ENCODE peak calls at places on chromosomes 4 and X, in ten cellular contexts. H is BE2C, R is mesendoderm, Z is IMR-90, I is endodermal cell, C is ovary, Y is heart left ventricle, X is MM.1S, O is right lobe of liver, K is left ventricle myocardium inferior. E is an unnamed sample. For H3K4me1, the result is how much of the 10 kb centered on the place peaks cover.

GRCh38 chr4:19748911-19749473 is 502.7 kb upstream of the SLIT2 start:
- DNase-seq in Y (no peak), K (no peak), Z (peak), I (no peak), C (no peak), X (no peak), H (no peak), O (no peak), R (no peak), E (no peak)

GRCh38 chr4:170030121-170030520 is 3.9 kb upstream of the MFAP3L start:
- DNase-seq in X (no peak), H (no peak), C (no peak), Z (no peak), K (no peak), I (no peak), Y (no peak), O (no peak), R (no peak), E (no peak)

GRCh38 chrX:17859609-17860178 is 1.4 kb downstream of the RAI2 start:
- DNase-seq in Z (no peak), X (no peak), K (no peak), I (peak), H (no peak), R (peak), O (no peak), C (peak), Y (no peak), E (no peak)

GRCh38 chrX:48831136-48831908 is 4.1 kb downstream of the PCSK1N start:
- DNase-seq in H (no peak), Z (no peak), K (no peak), C (no peak), O (no peak), X (no peak), R (no peak), Y (no peak), I (peak), E (no peak)

GRCh38 chr4:41745292-41746024 is 3.1 kb downstream of the PHOX2B start:
- DNase-seq in R (peak), H (peak), K (no peak), O (no peak), I (peak), X (no peak), C (no peak), Z (no peak), Y (no peak), E (no peak)

GRCh38 chrX:55867254-55867653 is 149.7 kb downstream of the RRAGB start:
- DNase-seq in Y (no peak), O (no peak), Z (peak), R (no peak), X (peak), H (no peak), C (no peak), K (no peak), I (no peak), E (no peak)

GRCh38 chrX:1673337-1673736 is 58.5 kb downstream of the ASMT start:
- DNase-seq in X (peak), R (peak), K (no peak), C (no peak), Y (no peak), H (no peak), O (no peak), Z (no peak), I (peak), E (peak)

GRCh38 chrX:37759878-37760418 is 19.9 kb upstream of the CYBB start:
- DNase-seq in Y (no peak), K (no peak), C (no peak), Z (no peak), I (no peak), H (no peak), X (no peak), R (no peak), O (no peak), E (no peak)

GRCh38 chr4:151957163-151957562 is 196.4 kb upstream of the GATB start:
- DNase-seq in X (no peak), H (no peak), Y (no peak), Z (no peak), R (peak), O (no peak), K (no peak), I (peak), C (no peak), E (no peak)

GRCh38 chr4:7359302-7360063 is 75.2 kb downstream of the PSAPL1 start:
- DNase-seq in H (no peak), O (no peak), Y (no peak), R (no peak), K (no peak), Z (no peak), I (no peak), C (peak), X (no peak), E (no peak)

GRCh38 chrX:11337292-11338009 is 44.2 kb downstream of the AMELX start:
- DNase-seq in Y (no peak), K (no peak), C (no peak), H (no peak), Z (no peak), O (no peak), I (no peak), X (no peak), R (no peak), E (no peak)

GRCh38 chr4:80125252-80126177 is 52.5 kb upstream of the ANTXR2 start:
- DNase-seq in O (no peak), R (peak), C (no peak), X (peak), H (no peak), Z (peak), Y (no peak), I (peak), K (no peak), E (peak)

GRCh38 chr4:182263562-182263961 is 20.4 kb downstream of the TENM3 start:
- DNase-seq in Y (no peak), O (no peak), I (no peak), H (no peak), R (no peak), Z (no peak), C (no peak), X (no peak), K (no peak), E (no peak)

GRCh38 chr4:77922158-77923094 is 59.8 kb downstream of the MRPL1 start:
- DNase-seq in C (no peak), H (no peak), Y (no peak), R (no peak), I (no peak), X (no peak), Z (peak), O (no peak), K (no peak), E (no peak)

GRCh38 chr4:152166567-152166966 is 369.3 kb downstream of the FBXW7 start:
- DNase-seq in Y (no peak), O (no peak), C (no peak), K (no peak), Z (no peak), H (no peak), I (peak), R (peak), X (no peak), E (no peak)

GRCh38 chrX:24149346-24150050 is at the start of gene ZFX:
- DNase-seq in X (peak), H (peak), K (peak), C (peak), I (peak), Y (peak), O (peak), R (peak), Z (peak), E (no peak)

GRCh38 chr4:118280501-118281218 is 72.1 kb downstream of the PRSS12 start:
- DNase-seq in H (peak), Z (peak), Y (no peak), R (peak), O (no peak), I (peak), C (no peak), X (peak), K (no peak), E (peak)

GRCh38 chrX:2699959-2700358 is 8.9 kb downstream of the CD99 start:
- DNase-seq in Z (no peak), O (no peak), H (no peak), K (no peak), I (no peak), C (no peak), X (no peak), Y (peak), R (no peak), E (no peak)

GRCh38 chrX:2696698-2697215 is 5.7 kb downstream of the CD99 start:
- DNase-seq in O (no peak), H (no peak), Y (peak), K (no peak), X (no peak), C (no peak), I (no peak), Z (peak), R (no peak), E (no peak)

GRCh38 chrX:2698604-2699003 is 7.5 kb downstream of the CD99 start:
- DNase-seq in H (no peak), X (no peak), O (no peak), C (no peak), Y (peak), I (no peak), Z (no peak), K (no peak), R (no peak), E (no peak)

GRCh38 chrX:2697306-2697705 is 6.2 kb downstream of the CD99 start:
- DNase-seq in Y (peak), O (no peak), Z (no peak), K (no peak), X (no peak), C (no peak), H (no peak), I (no peak), R (no peak), E (no peak)

GRCh38 chrX:2697741-2698294 is 6.7 kb downstream of the CD99 start:
- DNase-seq in I (no peak), Z (peak), Y (peak), C (no peak), X (no peak), K (no peak), H (no peak), R (no peak), O (no peak), E (no peak)
- H3K4me1 ChIP-seq in I (under half), Z (under half), Y (half or more), C (under half), X (under half), K (half or more), H (under half), R (under half), O (under half), E (under half)

GRCh38 chr4:6278801-6279197 is 9.1 kb downstream of the WFS1 start:
- DNase-seq in Z (peak), Y (peak), O (no peak), C (peak), K (peak), H (peak), X (peak), I (no peak), R (no peak), E (no peak)

GRCh38 chr4:6275898-6276563 is 6.4 kb downstream of the WFS1 start:
- DNase-seq in O (no peak), C (peak), Y (no peak), X (no peak), H (no peak), K (no peak), R (no peak), Z (no peak), I (no peak), E (no peak)

GRCh38 chr4:6275351-6275750 is 5.7 kb downstream of the WFS1 start:
- DNase-seq in K (no peak), Y (no peak), I (no peak), X (no peak), R (no peak), Z (no peak), C (no peak), H (no peak), O (no peak), E (no peak)

GRCh38 chr4:6277935-6278800 is 8.5 kb downstream of the WFS1 start:
- DNase-seq in I (no peak), R (no peak), C (peak), Z (peak), H (no peak), K (no peak), O (no peak), Y (no peak), X (no peak), E (no peak)

GRCh38 chr4:6277139-6277802 is 7.6 kb downstream of the WFS1 start:
- DNase-seq in C (peak), Y (peak), I (no peak), K (peak), H (peak), O (no peak), R (no peak), Z (no peak), X (no peak), E (no peak)
- H3K4me1 ChIP-seq in C (half or more), Y (half or more), I (under half), K (half or more), H (half or more), O (under half), R (under half), Z (under half), X (under half), E (under half)

GRCh38 chr4:98558770-98559169 is 99.6 kb downstream of the TSPAN5 start:
- DNase-seq in K (no peak), R (peak), Z (no peak), Y (no peak), X (no peak), O (no peak), I (no peak), C (no peak), H (no peak), E (no peak)
- H3K4me1 ChIP-seq in K (under half), R (under half), Z (under half), Y (under half), X (under half), O (under half), I (under half), C (under half), H (under half), E (under half)

DNA sequence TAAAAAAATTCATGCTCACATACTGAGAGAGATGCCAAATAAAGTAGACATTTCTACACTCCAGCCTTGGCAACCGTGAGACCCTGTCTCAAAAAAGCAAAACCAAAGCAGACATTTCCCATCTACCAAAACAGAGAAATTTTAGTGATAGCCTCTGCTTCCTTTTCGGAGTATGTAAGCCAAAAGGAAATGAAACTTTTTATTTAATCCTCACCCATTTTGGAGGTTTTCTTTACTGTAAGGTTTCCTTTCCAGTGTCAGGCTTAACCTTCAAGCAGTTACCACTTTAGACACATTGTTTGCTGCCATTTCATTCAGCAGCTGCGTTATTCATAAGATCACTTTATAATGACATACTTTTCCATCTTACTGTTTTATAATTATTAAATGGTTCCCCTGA is 15.9 kb downstream of the ADD1 start:
- DNase-seq in O (no peak), H (no peak), Y (no peak), Z (no peak), I (no peak), R (no peak), K (no peak), C (no peak), X (no peak), E (no peak)
- H3K4me1 ChIP-seq in O (under half), H (under half), Y (half or more), Z (under half), I (under half), R (under half), K (half or more), C (under half), X (under half), E (under half)

DNA sequence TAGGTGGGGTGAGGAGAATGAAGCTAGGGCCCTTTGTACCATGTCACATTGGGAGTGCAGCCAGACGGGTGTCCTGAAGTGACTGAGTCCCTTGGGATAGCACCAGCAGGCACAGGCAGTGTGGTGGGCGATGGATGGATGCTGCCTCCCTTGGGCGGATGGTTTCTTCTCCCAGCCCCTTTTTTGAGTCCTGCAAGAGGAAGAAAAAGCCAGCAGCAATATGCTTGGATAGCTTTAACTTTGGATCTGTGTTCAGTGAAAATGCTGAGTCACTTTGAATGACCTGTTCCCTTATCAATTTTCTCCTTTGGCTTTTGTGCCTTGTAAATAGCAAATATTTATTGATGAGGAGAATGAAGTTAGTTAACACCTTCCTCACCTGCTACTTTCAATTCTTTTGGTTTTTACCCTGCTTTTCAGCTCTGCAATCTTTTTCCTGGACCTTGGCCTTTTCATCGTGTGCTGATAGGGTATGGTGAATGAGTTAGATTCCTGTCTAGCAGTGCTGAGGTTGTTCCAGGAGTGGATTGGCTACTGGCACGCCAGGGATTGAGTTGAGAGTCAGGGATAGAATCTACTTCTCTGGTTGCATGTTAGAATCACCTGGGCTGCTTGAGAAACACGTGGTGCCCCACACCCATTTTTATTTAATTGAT is 10.2 kb downstream of the DCUN1D4 start:
- DNase-seq in X (no peak), K (no peak), O (peak), Z (peak), I (peak), Y (no peak), R (peak), H (peak), C (no peak), E (no peak)
- H3K4me1 ChIP-seq in X (under half), K (half or more), O (under half), Z (under half), I (under half), Y (half or more), R (under half), H (under half), C (under half), E (under half)

DNA sequence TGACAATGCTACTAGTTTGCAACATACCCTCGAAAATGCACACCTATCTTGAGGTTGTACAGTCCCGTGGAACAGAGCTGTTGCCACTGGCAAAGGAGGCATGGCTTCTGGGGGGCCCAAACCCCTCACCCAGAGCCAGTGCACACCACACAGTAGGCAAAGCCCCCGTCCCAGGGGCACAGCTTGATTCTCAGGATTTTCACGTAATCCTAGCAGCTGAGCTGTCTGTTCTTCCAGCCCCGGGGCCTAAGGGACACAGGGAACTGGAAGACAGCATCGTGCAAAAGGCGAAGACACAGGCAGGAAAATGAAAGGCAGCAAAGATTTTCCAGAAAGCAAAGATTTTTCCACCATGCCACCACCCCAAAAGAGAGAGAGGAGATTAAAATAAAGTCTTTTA is 77.2 kb downstream of the JAKMIP1 start:
- DNase-seq in K (no peak), C (no peak), O (no peak), Y (no peak), X (no peak), H (no peak), R (no peak), I (no peak), Z (no peak), E (no peak)
- H3K4me1 ChIP-seq in K (under half), C (under half), O (under half), Y (under half), X (under half), H (under half), R (under half), I (under half), Z (under half), E (under half)

GRCh38 chr4:1773754-1774153 is 19.3 kb upstream of the FGFR3 start:
- DNase-seq in H (no peak), O (no peak), R (no peak), I (no peak), Y (no peak), X (no peak), C (no peak), Z (no peak), K (no peak), E (no peak)
- H3K4me1 ChIP-seq in H (under half), O (under half), R (under half), I (under half), Y (under half), X (under half), C (under half), Z (under half), K (under half), E (under half)

GRCh38 chrX:2710041-2710471 is 19.0 kb downstream of the CD99 start:
- DNase-seq in Z (peak), K (no peak), Y (peak), C (no peak), O (no peak), X (no peak), H (no peak), R (peak), I (peak), E (peak)
- H3K4me1 ChIP-seq in Z (under half), K (half or more), Y (half or more), C (under half), O (under half), X (under half), H (under half), R (under half), I (under half), E (under half)

GRCh38 chr4:142960867-142961644 is 115.0 kb upstream of the INPP4B start:
- DNase-seq in Y (no peak), K (no peak), R (no peak), H (no peak), C (no peak), O (no peak), I (no peak), X (no peak), Z (no peak), E (no peak)

GRCh38 chr4:142961866-142962265 is 115.8 kb upstream of the INPP4B start:
- DNase-seq in Y (no peak), R (no peak), H (no peak), X (no peak), C (no peak), Z (no peak), O (no peak), K (no peak), I (no peak), E (no peak)

GRCh38 chr4:142959156-142959555 is 113.1 kb upstream of the INPP4B start:
- DNase-seq in I (no peak), C (no peak), K (no peak), X (no peak), R (peak), Y (no peak), O (no peak), H (no peak), Z (no peak), E (no peak)

GRCh38 chr4:142955501-142955900 is 109.4 kb upstream of the INPP4B start:
- DNase-seq in Z (no peak), R (no peak), K (no peak), X (no peak), C (no peak), O (no peak), Y (no peak), H (no peak), I (no peak), E (no peak)

DNA sequence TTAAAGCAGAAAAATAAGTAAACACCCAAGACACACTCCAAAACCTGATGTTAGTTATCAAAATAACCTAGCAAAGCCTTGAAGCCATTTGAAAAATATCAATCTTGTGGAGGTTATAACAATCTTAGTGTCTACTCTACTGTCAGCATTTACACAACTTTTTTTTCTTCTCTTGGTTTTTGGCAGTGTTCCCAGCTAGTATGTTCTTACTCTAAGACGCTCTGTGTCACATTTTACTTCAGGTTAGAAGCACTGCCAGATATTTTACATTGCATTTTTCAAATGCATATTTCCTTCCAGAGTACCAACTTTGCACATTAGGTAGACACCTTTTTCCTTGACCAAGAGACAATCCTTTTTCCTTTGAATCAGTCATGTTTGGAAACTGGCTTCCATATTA is 114.0 kb upstream of the INPP4B start:
- DNase-seq in K (no peak), I (no peak), O (no peak), C (no peak), H (no peak), X (no peak), Y (no peak), R (no peak), Z (no peak), E (no peak)
- H3K4me1 ChIP-seq in K (under half), I (under half), O (under half), C (under half), H (under half), X (under half), Y (under half), R (under half), Z (under half), E (under half)